ENCODE peak calls at places on chromosomes 6 and 20, in seven cellular contexts. P, J, R, Z, M, F and I are unnamed samples.

GRCh38 chr6:96626749-96627353 is 63.9 kb downstream of the FHL5 start:
- DNase-seq in P (no peak), J (peak), R (peak), Z (no peak), M (no peak), F (peak), I (peak)

GRCh38 chr6:108120311-108120710 is 45.5 kb upstream of the NR2E1 start:
- DNase-seq in P (no peak), J (no peak), R (no peak), Z (no peak), M (no peak), F (no peak), I (no peak)

GRCh38 chr6:170097505-170098427 is 193.1 kb downstream of the DLL1 start:
- DNase-seq in P (peak), J (no peak), R (no peak), Z (no peak), M (peak), F (no peak), I (no peak)

GRCh38 chr20:53735536-53736050 is 142.0 kb upstream of the ZNF217 start:
- DNase-seq in P (no peak), J (peak), R (peak), Z (peak), M (no peak), F (peak), I (peak)

GRCh38 chr6:103456652-103457051 is 1403.1 kb downstream of the HACE1 start:
- DNase-seq in P (no peak), J (no peak), R (no peak), Z (no peak), M (no peak), F (no peak), I (no peak)

GRCh38 chr6:125140808-125141207 is 12.8 kb upstream of the TPD52L1 start:
- DNase-seq in P (no peak), J (peak), R (peak), Z (peak), M (no peak), F (peak), I (peak)

GRCh38 chr6:21396313-21396712 is 197.2 kb upstream of the SOX4 start:
- DNase-seq in P (no peak), J (peak), R (peak), Z (peak), M (no peak), F (peak), I (peak)

GRCh38 chr6:1972961-1973360 is 272.4 kb downstream of the GMDS start:
- DNase-seq in P (no peak), J (peak), R (no peak), Z (no peak), M (no peak), F (no peak), I (no peak)

GRCh38 chr6:125124250-125124777 is 29.3 kb upstream of the TPD52L1 start:
- DNase-seq in P (no peak), J (peak), R (no peak), Z (no peak), M (no peak), F (no peak), I (peak)

GRCh38 chr6:137424243-137424642 is 70.0 kb downstream of the OLIG3 start:
- DNase-seq in P (no peak), J (no peak), R (no peak), Z (no peak), M (no peak), F (no peak), I (no peak)
- H3K4me3 ChIP-seq in P (no peak), J (no peak), R (no peak), Z (no peak), M (no peak), F (no peak), I (no peak)

GRCh38 chr6:81734081-81734480 is 18.4 kb downstream of the TENT5A start:
- DNase-seq in P (no peak), J (no peak), R (peak), Z (no peak), M (no peak), F (peak), I (no peak)

GRCh38 chr6:81731814-81732213 is 20.7 kb downstream of the TENT5A start:
- DNase-seq in P (no peak), J (peak), R (no peak), Z (no peak), M (no peak), F (no peak), I (peak)

GRCh38 chr6:81735756-81736380 is 16.6 kb downstream of the TENT5A start:
- DNase-seq in P (no peak), J (peak), R (peak), Z (no peak), M (no peak), F (no peak), I (no peak)

GRCh38 chr6:81736428-81736827 is 16.1 kb downstream of the TENT5A start:
- DNase-seq in P (no peak), J (no peak), R (no peak), Z (no peak), M (no peak), F (no peak), I (no peak)

DNA sequence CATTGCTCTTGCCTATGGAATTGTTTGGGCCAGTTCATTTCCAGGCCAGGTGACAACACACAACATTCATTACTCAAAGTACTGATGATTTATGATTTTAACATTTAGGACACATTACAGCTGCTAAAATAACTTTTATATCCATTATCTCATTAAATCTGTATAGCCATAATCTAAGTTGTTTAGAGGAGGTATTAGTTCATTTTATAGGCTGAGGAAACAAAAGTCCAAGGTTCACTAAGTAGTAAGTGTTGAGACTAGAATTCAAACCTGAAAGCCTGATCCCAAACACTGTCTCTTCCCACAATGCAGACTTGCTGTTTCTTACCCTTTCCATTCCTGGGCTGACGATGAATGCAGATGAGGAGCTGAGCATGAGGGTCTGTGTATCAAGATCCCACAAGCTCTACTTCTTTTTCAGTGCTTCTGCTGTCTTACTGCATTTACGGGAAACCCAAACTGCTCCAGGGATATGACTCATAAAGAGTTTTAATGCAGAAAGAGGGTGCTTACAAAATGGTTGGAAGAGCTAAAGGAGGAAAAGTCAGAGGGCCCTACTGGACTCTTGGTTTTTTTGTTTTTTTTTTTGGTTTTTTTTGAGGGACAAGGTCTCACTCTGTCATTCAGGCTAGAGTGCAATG is 17.9 kb downstream of the TENT5A start:
- DNase-seq in P (no peak), J (no peak), R (no peak), Z (no peak), M (no peak), F (no peak), I (no peak)
- TF ChIP-seq CTCF in P (no peak), J (no peak), R (no peak), Z (no peak), M (no peak), F (no peak), I (no peak)

GRCh38 chr6:112254921-112255320 is 554 bp upstream of the LAMA4 start:
- DNase-seq in P (no peak), J (no peak), R (no peak), Z (no peak), M (no peak), F (no peak), I (no peak)

GRCh38 chr6:112251170-112251945 is 3.0 kb downstream of the LAMA4 start:
- DNase-seq in P (no peak), J (peak), R (peak), Z (peak), M (peak), F (peak), I (peak)

GRCh38 chr6:112253842-112254816 is at the start of gene LAMA4:
- DNase-seq in P (no peak), J (peak), R (peak), Z (no peak), M (peak), F (peak), I (peak)

GRCh38 chr6:112253505-112253841 is 894 bp downstream of the LAMA4 start:
- DNase-seq in P (no peak), J (no peak), R (no peak), Z (no peak), M (no peak), F (no peak), I (no peak)

GRCh38 chr6:112252571-112253504 is 1.5 kb downstream of the LAMA4 start:
- DNase-seq in P (no peak), J (peak), R (peak), Z (no peak), M (no peak), F (peak), I (peak)
- H3K4me3 ChIP-seq in P (peak), J (peak), R (peak), Z (peak), M (peak), F (peak), I (peak)

DNA sequence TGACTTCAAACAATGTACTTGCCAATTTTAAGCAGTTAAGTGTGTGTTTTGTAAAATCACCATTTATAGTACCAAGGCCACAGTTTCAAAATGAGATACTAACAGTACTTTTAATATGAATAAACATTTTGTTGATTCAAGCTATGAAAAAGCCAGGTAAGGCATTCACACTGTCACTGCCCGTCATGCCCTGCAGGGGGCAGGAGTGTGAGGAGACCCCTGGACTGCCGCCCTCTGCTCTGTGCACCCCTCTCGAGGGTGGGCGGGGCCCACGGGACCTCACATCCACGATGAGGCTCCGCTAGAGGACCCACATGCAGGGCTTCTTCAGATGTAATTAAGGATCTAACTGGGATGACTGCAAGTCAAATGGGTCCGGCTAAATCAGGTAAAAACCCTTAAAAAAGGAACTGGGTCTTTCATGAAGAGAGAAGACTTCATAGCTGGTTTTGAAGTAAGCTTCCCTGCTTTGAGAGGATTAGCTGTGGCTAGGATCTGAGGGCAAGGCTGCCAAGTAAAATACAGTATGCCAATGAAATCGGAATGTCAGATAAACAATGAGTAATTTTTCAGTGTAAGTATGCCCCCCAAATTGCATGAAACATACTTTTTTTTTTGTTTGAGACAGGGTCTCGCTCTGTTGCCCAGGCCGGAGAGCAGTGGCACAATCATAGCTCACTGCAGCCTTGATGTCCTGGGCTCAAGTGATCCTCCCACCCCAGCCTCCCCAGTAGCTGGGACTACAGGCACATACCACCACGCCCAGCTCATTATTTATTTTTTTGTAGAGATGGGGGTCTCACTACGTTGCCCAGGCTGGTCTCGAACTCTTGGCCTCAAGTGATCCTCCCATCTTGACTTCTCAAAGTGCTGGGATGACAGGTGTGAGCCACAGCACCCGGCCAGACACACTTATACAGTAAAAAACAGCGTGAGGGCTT is 18.7 kb downstream of the DIDO1 start:
- DNase-seq in P (no peak), J (no peak), R (no peak), Z (no peak), M (no peak), F (no peak), I (no peak)
- TF ChIP-seq CTCF in P (no peak), J (peak), R (peak), Z (peak), M (no peak), F (peak), I (peak)